ENCODE peak calls at places on chromosomes 7 and 10, in four cellular contexts. J, V, M and S are unnamed samples.
A peak's percentile ranks its signal among the peaks of the same experiment; 100 is the strongest.

GRCh38 chr7:139798221-139798620 is 20.4 kb upstream of the HIPK2 start:
- DNase-seq in M (no peak), J (no peak), V (no peak), S (no peak)

GRCh38 chr7:136919820-136920219 is 51.4 kb downstream of the CHRM2 start:
- DNase-seq in V (no peak), M (no peak), J (no peak), S (no peak)

GRCh38 chr7:75962607-75963382 is 31.6 kb downstream of the TMEM120A start:
- DNase-seq in J (no peak), V (peak; percentile 52), M (peak; percentile 68), S (no peak)

GRCh38 chr10:91198781-91199180 is 21.7 kb upstream of the PCGF5 start:
- DNase-seq in J (no peak), V (no peak), M (no peak), S (no peak)

GRCh38 chr7:47328392-47329319 is 253.3 kb downstream of the TNS3 start:
- DNase-seq in V (no peak), M (no peak), J (no peak), S (no peak)

GRCh38 chr10:84088626-84089025 is 50.7 kb upstream of the GHITM start:
- DNase-seq in J (no peak), V (no peak), M (peak; percentile 63), S (no peak)

GRCh38 chr7:5525271-5526189 is 101.9 kb upstream of the TNRC18 start:
- DNase-seq in J (peak; percentile 40), M (peak; percentile 41), V (no peak), S (no peak)

GRCh38 chr7:99447943-99448342 is 9.2 kb downstream of the CPSF4 start:
- DNase-seq in M (no peak), V (no peak), J (no peak), S (no peak)

GRCh38 chr7:148699772-148700629 is 1.3 kb downstream of the CUL1 start:
- DNase-seq in M (no peak), J (no peak), V (no peak), S (no peak)

GRCh38 chr7:100745184-100745583 is 11.8 kb downstream of the ZAN start:
- DNase-seq in J (peak; percentile 46), V (no peak), M (peak; percentile 82), S (peak; percentile 10)

GRCh38 chr10:123381271-123381670 is 227.1 kb downstream of the BUB3 start:
- DNase-seq in V (no peak), J (no peak), M (no peak), S (no peak)

DNA sequence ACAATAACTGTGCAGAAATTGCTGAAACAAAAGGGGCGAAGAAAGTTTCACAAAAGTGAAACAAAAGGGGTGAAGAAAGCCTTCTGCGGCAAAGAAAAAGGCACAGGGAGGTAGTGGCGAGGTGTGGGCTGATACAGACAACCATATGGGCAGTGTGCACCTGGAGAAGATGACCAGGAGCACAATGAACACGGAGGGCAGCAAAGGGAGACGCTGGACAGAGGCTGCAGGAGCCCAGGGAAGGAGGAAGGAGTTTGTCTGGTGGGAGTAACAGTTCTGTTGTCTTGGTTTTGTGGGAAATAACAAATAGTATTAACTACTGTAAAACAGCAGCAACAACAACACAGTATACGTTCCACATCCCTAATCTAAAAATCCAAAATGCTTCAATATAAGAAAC is 42.4 kb downstream of the ESYT2 start:
- DNase-seq in J (no peak), V (no peak), M (no peak), S (no peak)
- H3K27ac ChIP-seq in J (no peak overlapping the region), V (no peak overlapping the region), M (no peak overlapping the region), S (no peak overlapping the region)

DNA sequence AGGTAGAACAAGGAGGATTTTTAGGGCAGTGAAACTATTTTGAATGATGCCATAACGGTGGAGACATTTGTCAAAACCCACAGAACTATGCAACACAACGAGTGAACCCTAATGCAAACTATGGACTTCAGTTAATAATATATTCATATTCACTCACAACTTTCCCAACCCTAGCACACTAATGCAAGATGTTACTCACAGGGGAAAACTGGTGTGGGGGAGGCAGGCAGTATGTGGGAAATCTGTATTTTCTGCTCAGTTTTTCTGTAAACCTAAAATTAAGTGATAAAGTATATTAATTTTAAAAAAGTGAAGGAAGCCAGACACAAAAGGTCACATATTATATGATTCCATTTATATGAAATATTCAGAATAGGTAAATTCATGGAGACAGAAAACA is 17.3 kb downstream of the GNA12 start:
- DNase-seq in V (no peak), M (no peak), J (no peak), S (no peak)
- H3K27ac ChIP-seq in V (no peak overlapping the region), M (no peak overlapping the region), J (no peak overlapping the region), S (no peak overlapping the region)

GRCh38 chr10:30057421-30057841 is 2.0 kb downstream of the JCAD start:
- DNase-seq in V (no peak), M (no peak), J (peak; percentile 79), S (no peak)
- H3K27ac ChIP-seq in V (peak overlapping the region; percentile 85), M (peak overlapping the region; percentile 71), J (peak overlapping the region; percentile 75), S (peak overlapping the region; percentile 78)

GRCh38 chr7:116804459-116804858 is 57.9 kb upstream of the CAPZA2 start:
- DNase-seq in V (no peak), J (no peak), M (no peak), S (no peak)

GRCh38 chr7:116801092-116801710 is 61.2 kb upstream of the CAPZA2 start:
- DNase-seq in J (peak; percentile 68), V (no peak), M (no peak), S (no peak)

GRCh38 chr7:116802144-116802747 is 60.1 kb upstream of the CAPZA2 start:
- DNase-seq in M (no peak), J (no peak), V (no peak), S (no peak)

GRCh38 chr7:116800594-116800993 is 61.8 kb upstream of the CAPZA2 start:
- DNase-seq in J (no peak), M (no peak), V (no peak), S (no peak)

GRCh38 chr7:116802784-116803183 is 59.6 kb upstream of the CAPZA2 start:
- DNase-seq in M (peak; percentile 33), V (no peak), J (peak; percentile 63), S (no peak)
- H3K27ac ChIP-seq in M (peak overlapping the region; percentile 67), V (no peak overlapping the region), J (peak overlapping the region; percentile 90), S (peak overlapping the region; percentile 85)

GRCh38 chr7:37270109-37270508 is 178.6 kb downstream of the ELMO1 start:
- DNase-seq in M (no peak), V (no peak), J (no peak), S (no peak)

GRCh38 chr7:37267251-37267650 is 181.4 kb downstream of the ELMO1 start:
- DNase-seq in V (no peak), J (no peak), M (no peak), S (no peak)

GRCh38 chr7:37265006-37265405 is 183.7 kb downstream of the ELMO1 start:
- DNase-seq in V (no peak), M (no peak), J (no peak), S (no peak)

GRCh38 chr7:37265876-37266275 is 182.8 kb downstream of the ELMO1 start:
- DNase-seq in M (no peak), J (no peak), V (no peak), S (no peak)
- H3K27ac ChIP-seq in M (no peak overlapping the region), J (no peak overlapping the region), V (no peak overlapping the region), S (no peak overlapping the region)

DNA sequence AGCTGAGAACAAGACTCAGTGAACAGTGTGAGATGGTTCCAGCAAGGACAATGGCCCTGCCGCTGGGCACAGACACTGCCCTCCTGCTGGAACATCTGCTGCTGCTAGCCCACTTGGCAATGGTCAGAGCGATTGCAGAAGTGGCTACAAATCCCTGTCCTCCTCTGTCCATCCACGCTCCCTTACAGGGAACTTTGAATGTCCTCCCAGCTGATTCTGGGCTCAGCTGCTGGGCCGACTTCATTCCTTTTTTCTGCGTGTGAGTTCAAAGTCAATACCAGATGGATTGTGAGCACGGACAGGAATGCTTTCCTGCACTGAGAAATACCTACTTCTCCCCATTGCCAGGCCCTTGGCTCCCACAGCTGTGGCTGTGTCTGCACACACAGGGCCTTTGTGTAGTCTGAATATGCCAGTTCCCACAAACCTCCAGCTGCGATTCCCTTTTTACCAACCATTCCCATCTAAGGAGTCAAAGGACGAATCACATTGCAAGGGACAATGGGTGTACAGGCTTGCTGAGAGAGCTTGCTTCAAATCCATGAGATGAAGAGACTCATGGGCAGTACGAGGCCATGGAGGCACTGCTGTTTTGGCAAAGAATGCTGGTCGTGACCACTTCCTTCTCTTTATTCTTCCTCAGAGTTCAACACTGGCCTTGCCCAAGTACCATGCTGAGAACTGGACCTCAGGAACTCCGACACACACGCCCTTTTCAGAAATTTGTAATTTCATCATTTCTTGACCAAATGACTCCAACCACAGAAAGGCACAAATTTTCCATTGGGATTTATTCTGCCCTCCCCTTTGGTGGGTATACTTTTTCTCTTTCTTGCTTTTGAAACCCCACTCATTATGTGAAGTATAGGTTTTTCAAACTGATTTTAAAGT is 44.2 kb downstream of the BPGM start:
- DNase-seq in M (no peak), J (no peak), V (no peak), S (peak; percentile 77)
- H3K27ac ChIP-seq in M (peak overlapping the region; percentile 82), J (no peak overlapping the region), V (no peak overlapping the region), S (peak overlapping the region; percentile 63)